ENCODE peak calls at places on chromosomes 7 and 10, in six cellular contexts. One of them, this sample, is unnamed.

GRCh38 chr10:24418532-24418931 is 209.6 kb downstream of the KIAA1217 start:
- DNase-seq in AG10803: no peak
- DNase-seq in M059J: no peak
- DNase-seq in NCI-H460: no peak
- DNase-seq in glomerular endothelial cell: no peak
- DNase-seq in GF-D8: no peak
- DNase-seq in this sample: no peak

GRCh38 chr10:12769326-12770044 is 232.0 kb downstream of the CCDC3 start:
- DNase-seq in AG10803: no peak
- DNase-seq in M059J: no peak
- DNase-seq in NCI-H460: no peak
- DNase-seq in glomerular endothelial cell: no peak
- DNase-seq in GF-D8: no peak
- DNase-seq in this sample: no peak

GRCh38 chr7:114416089-114416990 is 1.7 kb downstream of the FOXP2 start:
- DNase-seq in AG10803: no peak
- DNase-seq in M059J: no peak
- DNase-seq in NCI-H460: no peak
- DNase-seq in glomerular endothelial cell: no peak
- DNase-seq in GF-D8: no peak
- DNase-seq in this sample: no peak

GRCh38 chr10:102819054-102819453 is 18.2 kb downstream of the CYP17A1 start:
- DNase-seq in AG10803: no peak
- DNase-seq in M059J: no peak
- DNase-seq in NCI-H460: no peak
- DNase-seq in glomerular endothelial cell: no peak
- DNase-seq in GF-D8: no peak
- DNase-seq in this sample: peak

GRCh38 chr7:123346771-123347170 is 147.0 kb upstream of the SLC13A1 start:
- DNase-seq in AG10803: no peak
- DNase-seq in M059J: no peak
- DNase-seq in NCI-H460: no peak
- DNase-seq in glomerular endothelial cell: no peak
- DNase-seq in GF-D8: no peak
- DNase-seq in this sample: peak

GRCh38 chr10:97743169-97743945 is 6.4 kb downstream of the ZFYVE27 start:
- DNase-seq in AG10803: no peak
- DNase-seq in M059J: no peak
- DNase-seq in NCI-H460: no peak
- DNase-seq in glomerular endothelial cell: no peak
- DNase-seq in GF-D8: no peak
- DNase-seq in this sample: no peak

GRCh38 chr10:123135415-123136141 is at the start of gene HMX3:
- DNase-seq in AG10803: peak
- DNase-seq in M059J: peak
- DNase-seq in NCI-H460: peak
- DNase-seq in glomerular endothelial cell: no peak
- DNase-seq in GF-D8: peak
- DNase-seq in this sample: no peak

GRCh38 chr7:148770004-148770403 is 71.3 kb downstream of the CUL1 start:
- DNase-seq in AG10803: no peak
- DNase-seq in M059J: no peak
- DNase-seq in NCI-H460: no peak
- DNase-seq in glomerular endothelial cell: no peak
- DNase-seq in GF-D8: no peak
- DNase-seq in this sample: no peak

GRCh38 chr7:97090761-97091353 is 26.6 kb upstream of the SDHAF3 start:
- DNase-seq in AG10803: no peak
- DNase-seq in M059J: no peak
- DNase-seq in NCI-H460: no peak
- DNase-seq in glomerular endothelial cell: no peak
- DNase-seq in GF-D8: no peak
- DNase-seq in this sample: no peak

GRCh38 chr10:32731527-32731926 is 226.5 kb downstream of the ITGB1 start:
- DNase-seq in AG10803: no peak
- DNase-seq in M059J: peak
- DNase-seq in NCI-H460: no peak
- DNase-seq in glomerular endothelial cell: no peak
- DNase-seq in GF-D8: no peak
- DNase-seq in this sample: no peak

GRCh38 chr10:103416436-103417147 is 20.2 kb downstream of the PDCD11 start:
- DNase-seq in AG10803: peak
- DNase-seq in M059J: peak
- DNase-seq in NCI-H460: peak
- DNase-seq in glomerular endothelial cell: peak
- DNase-seq in GF-D8: peak
- DNase-seq in this sample: peak

GRCh38 chr10:5071411-5072198 is 22.6 kb upstream of the AKR1C3 start:
- DNase-seq in AG10803: peak
- DNase-seq in M059J: peak
- DNase-seq in NCI-H460: peak
- DNase-seq in glomerular endothelial cell: no peak
- DNase-seq in GF-D8: no peak
- DNase-seq in this sample: peak

GRCh38 chr7:47344171-47344955 is 237.5 kb downstream of the TNS3 start:
- DNase-seq in AG10803: no peak
- DNase-seq in M059J: no peak
- DNase-seq in NCI-H460: no peak
- DNase-seq in glomerular endothelial cell: no peak
- DNase-seq in GF-D8: no peak
- DNase-seq in this sample: no peak

GRCh38 chr7:43735403-43735801 is 6.1 kb upstream of the COA1 start:
- DNase-seq in AG10803: no peak
- DNase-seq in M059J: no peak
- DNase-seq in NCI-H460: no peak
- DNase-seq in glomerular endothelial cell: no peak
- DNase-seq in GF-D8: no peak
- DNase-seq in this sample: no peak

GRCh38 chr10:17597386-17597785 is 19.8 kb downstream of the HACD1 start:
- DNase-seq in AG10803: no peak
- DNase-seq in M059J: no peak
- DNase-seq in NCI-H460: no peak
- DNase-seq in glomerular endothelial cell: no peak
- DNase-seq in GF-D8: no peak
- DNase-seq in this sample: no peak

GRCh38 chr10:32956365-32957197 is 1.4 kb downstream of the ITGB1 start:
- DNase-seq in AG10803: no peak
- DNase-seq in M059J: no peak
- DNase-seq in NCI-H460: no peak
- DNase-seq in glomerular endothelial cell: no peak
- DNase-seq in GF-D8: no peak
- DNase-seq in this sample: no peak

GRCh38 chr10:129963831-129964501 is at the start of gene EBF3:
- DNase-seq in AG10803: peak
- DNase-seq in M059J: no peak
- DNase-seq in NCI-H460: peak
- DNase-seq in glomerular endothelial cell: no peak
- DNase-seq in GF-D8: peak
- DNase-seq in this sample: no peak

GRCh38 chr7:82362129-82362528 is 81.4 kb downstream of the CACNA2D1 start:
- DNase-seq in AG10803: peak
- DNase-seq in M059J: peak
- DNase-seq in NCI-H460: no peak
- DNase-seq in glomerular endothelial cell: no peak
- DNase-seq in GF-D8: no peak
- DNase-seq in this sample: no peak

GRCh38 chr7:28774529-28775057 is 183.5 kb downstream of the TRIL start:
- DNase-seq in AG10803: no peak
- DNase-seq in M059J: no peak
- DNase-seq in NCI-H460: no peak
- DNase-seq in glomerular endothelial cell: no peak
- DNase-seq in GF-D8: no peak
- DNase-seq in this sample: no peak